ENCODE peak calls at places on chromosomes 3 and 15, in seven cellular contexts. V is NCI-H1105 treated with DMSO at 0.1 percent for 48 hours, J is adrenal gland, X is pulmonary artery endothelial cell, A is HFFc6, F is NCI-H2029, H is epithelial cell of esophagus. B is an unnamed sample.

GRCh38 chr3:53493997-53494791 is at the start of gene CACNA1D:
- DNase-seq in J (no peak), V (peak; percentile 44), A (no peak), X (no peak), F (peak; percentile 37), H (peak; percentile 54), B (no peak)

GRCh38 chr3:129245141-129245540 is 4.3 kb upstream of the COPG1 start:
- DNase-seq in V (no peak), X (no peak), H (peak; percentile 84), F (no peak), J (no peak), A (no peak), B (no peak)

GRCh38 chr3:172339892-172340291 is 108.4 kb downstream of the GHSR start:
- DNase-seq in A (no peak), H (no peak), F (no peak), J (no peak), X (no peak), V (no peak), B (no peak)

GRCh38 chr15:68700395-68701123 is 120.1 kb downstream of the ANP32A start:
- DNase-seq in F (peak; percentile 56), H (no peak), V (peak; percentile 21), J (peak; percentile 78), X (peak; percentile 20), A (no peak), B (peak; percentile 82)

GRCh38 chr15:101470548-101471239 is 18.8 kb downstream of the PCSK6 start:
- DNase-seq in X (no peak), A (no peak), J (no peak), V (no peak), F (no peak), H (no peak), B (no peak)

GRCh38 chr3:189903562-189904250 is 217.0 kb downstream of the P3H2 start:
- DNase-seq in J (no peak), F (no peak), H (no peak), V (no peak), X (peak; percentile 77), A (no peak), B (no peak)

GRCh38 chr3:50602675-50603191 is 8.8 kb downstream of the CISH start:
- DNase-seq in X (no peak), H (peak; percentile 90), F (no peak), A (no peak), V (no peak), J (no peak), B (no peak)

GRCh38 chr3:29353807-29354206 is 72.9 kb downstream of the RBMS3 start:
- DNase-seq in V (no peak), H (no peak), X (no peak), A (no peak), F (no peak), J (no peak), B (no peak)

GRCh38 chr3:52827866-52828376 is 2.6 kb downstream of the ITIH4 start:
- DNase-seq in A (no peak), J (no peak), H (no peak), X (no peak), V (no peak), F (no peak), B (no peak)

GRCh38 chr15:90336705-90337141 is 15.4 kb upstream of the ZNF774 start:
- DNase-seq in V (no peak), H (peak; percentile 96), A (peak; percentile 90), J (no peak), X (no peak), F (no peak), B (no peak)

GRCh38 chr15:57548835-57549234 is 42.9 kb upstream of the MYZAP start:
- DNase-seq in H (no peak), F (no peak), V (no peak), A (no peak), X (no peak), J (no peak), B (no peak)

GRCh38 chr15:77025066-77025435 is 30.1 kb downstream of the PSTPIP1 start:
- DNase-seq in X (no peak), A (no peak), H (no peak), J (peak; percentile 44), F (no peak), V (no peak), B (peak; percentile 8)

GRCh38 chr3:172094621-172095557 is 55.5 kb downstream of the FNDC3B start:
- DNase-seq in A (no peak), H (no peak), J (no peak), X (no peak), V (no peak), F (no peak), B (no peak)

B was measured in uterus.